ENCODE peak calls at places on chromosome 20, in five cellular contexts. Q, X, P, T and I are unnamed samples.

GRCh38 chr20:11980263-11980662 is 62.6 kb downstream of the BTBD3 start:
- DNase-seq in Q (no peak), X (no peak), P (no peak), T (no peak), I (no peak)

GRCh38 chr20:52001999-52002666 is 189.4 kb downstream of the ZFP64 start:
- DNase-seq in Q (no peak), X (no peak), P (no peak), T (no peak), I (no peak)

GRCh38 chr20:58150772-58151171 is 77.7 kb downstream of the ANKRD60 start:
- DNase-seq in Q (no peak), X (no peak), P (peak), T (no peak), I (peak)

GRCh38 chr20:11103866-11104265 is 430.1 kb upstream of the JAG1 start:
- DNase-seq in Q (no peak), X (no peak), P (no peak), T (no peak), I (no peak)

GRCh38 chr20:10076126-10077080 is 41.6 kb downstream of the ANKEF1 start:
- DNase-seq in Q (no peak), X (no peak), P (no peak), T (peak), I (peak)

GRCh38 chr20:50460608-50461268 is 49.4 kb upstream of the PTPN1 start:
- DNase-seq in Q (peak), X (peak), P (peak), T (peak), I (peak)

GRCh38 chr20:50152394-50153152 is 950 bp downstream of the PEDS1 start:
- DNase-seq in Q (peak), X (no peak), P (peak), T (no peak), I (no peak)

GRCh38 chr20:50607850-50608749 is 83.2 kb downstream of the RIPOR3 start:
- DNase-seq in Q (no peak), X (no peak), P (no peak), T (no peak), I (no peak)

GRCh38 chr20:8309638-8310037 is 177.6 kb downstream of the PLCB1 start:
- DNase-seq in Q (peak), X (no peak), P (no peak), T (no peak), I (no peak)

GRCh38 chr20:53387983-53388675 is 205.5 kb downstream of the ZNF217 start:
- DNase-seq in Q (no peak), X (no peak), P (no peak), T (no peak), I (no peak)

GRCh38 chr20:25389858-25390537 is 637 bp downstream of the ABHD12 start:
- DNase-seq in Q (peak), X (no peak), P (peak), T (peak), I (peak)

GRCh38 chr20:38173237-38174156 is 8.4 kb upstream of the TGM2 start:
- DNase-seq in Q (peak), X (no peak), P (no peak), T (peak), I (no peak)

GRCh38 chr20:38172344-38172743 is 7.3 kb upstream of the TGM2 start:
- DNase-seq in Q (no peak), X (no peak), P (no peak), T (no peak), I (no peak)

GRCh38 chr20:38178065-38178471 is 13.0 kb upstream of the TGM2 start:
- DNase-seq in Q (no peak), X (no peak), P (no peak), T (no peak), I (no peak)

GRCh38 chr20:38177201-38177600 is 12.1 kb upstream of the TGM2 start:
- DNase-seq in Q (no peak), X (no peak), P (no peak), T (no peak), I (no peak)

DNA sequence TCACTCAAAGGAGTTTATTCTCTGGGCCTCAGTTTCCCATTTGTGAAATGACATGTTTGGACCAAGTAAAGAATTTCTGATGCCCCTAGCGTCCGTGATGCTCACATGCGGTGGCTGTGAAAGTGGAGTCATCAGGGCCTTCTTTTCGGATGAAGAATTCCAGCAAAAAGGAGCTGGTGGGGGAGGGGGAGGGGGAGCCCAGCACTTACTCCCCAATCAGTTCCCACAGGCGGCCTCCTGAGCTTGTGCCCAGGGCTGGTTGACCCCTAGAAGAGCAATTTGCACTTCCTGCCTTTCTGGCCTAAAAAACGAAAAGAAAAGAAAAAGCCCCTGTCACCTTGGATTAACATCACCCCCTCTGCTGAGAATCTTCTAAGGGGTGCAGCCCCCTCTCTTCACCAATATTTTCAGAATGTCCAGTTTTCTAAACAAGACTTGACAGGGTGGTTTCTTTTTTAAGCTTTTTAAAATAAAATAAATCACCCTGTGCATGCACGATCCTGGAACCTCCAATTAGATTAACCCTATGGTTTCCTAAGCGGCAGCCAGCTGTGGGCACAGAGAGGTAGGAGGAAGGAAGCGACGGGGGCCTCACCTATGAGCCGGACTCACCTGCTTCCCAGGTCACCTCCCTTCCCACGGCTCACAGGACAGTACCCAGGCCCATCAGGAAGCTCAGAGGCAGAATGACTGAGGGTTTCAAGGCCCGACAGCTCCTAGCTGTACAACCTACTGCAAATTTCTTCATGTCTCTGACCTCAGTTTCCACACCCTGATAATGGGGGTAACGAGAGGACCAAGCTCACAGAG is 10.4 kb upstream of the TGM2 start:
- DNase-seq in Q (no peak), X (no peak), P (no peak), T (no peak), I (no peak)
- TF ChIP-seq CTCF in Q (no peak), X (no peak), P (no peak), T (no peak), I (no peak)

GRCh38 chr20:47212606-47213207 is 143.8 kb downstream of the ZMYND8 start:
- DNase-seq in Q (no peak), X (no peak), P (no peak), T (no peak), I (no peak)

GRCh38 chr20:47216819-47217410 is 139.6 kb downstream of the ZMYND8 start:
- DNase-seq in Q (no peak), X (no peak), P (no peak), T (no peak), I (no peak)

GRCh38 chr20:47217482-47218446 is 138.7 kb downstream of the ZMYND8 start:
- DNase-seq in Q (no peak), X (no peak), P (no peak), T (no peak), I (no peak)

GRCh38 chr20:47213960-47214359 is 142.5 kb downstream of the ZMYND8 start:
- DNase-seq in Q (no peak), X (no peak), P (no peak), T (no peak), I (no peak)

GRCh38 chr20:47215653-47216397 is 140.7 kb downstream of the ZMYND8 start:
- DNase-seq in Q (no peak), X (no peak), P (no peak), T (no peak), I (no peak)
- TF ChIP-seq POLR2AphosphoS5 in Q (no peak), X (no peak), P (no peak), T (no peak), I (no peak)

DNA sequence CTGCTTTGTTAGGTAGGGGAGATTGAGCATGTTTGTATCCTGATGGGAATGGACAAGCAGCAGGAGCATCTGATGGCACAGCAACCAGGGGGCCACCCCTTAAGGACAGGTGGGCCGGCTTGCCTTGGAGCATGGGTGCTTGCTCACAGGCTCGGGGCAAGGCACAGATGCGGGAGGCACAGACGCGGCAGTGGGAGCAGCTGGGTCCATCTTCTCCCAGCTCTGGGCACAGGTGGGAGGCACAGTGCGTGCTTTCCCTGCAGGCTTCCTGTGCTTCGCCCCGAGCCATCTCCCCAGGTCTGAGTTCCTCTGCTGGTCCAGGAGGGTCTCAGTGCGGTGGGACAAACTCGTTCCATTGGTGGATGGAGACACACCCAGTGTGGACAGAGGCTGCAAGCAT is 73.6 kb upstream of the BHLHE23 start:
- DNase-seq in Q (no peak), X (no peak), P (no peak), T (no peak), I (no peak)
- TF ChIP-seq CTCF in Q (no peak), X (no peak), P (no peak), T (no peak), I (no peak)

GRCh38 chr20:18272451-18272850 is 15.9 kb upstream of the ZNF133 start:
- DNase-seq in Q (no peak), X (no peak), P (no peak), T (no peak), I (no peak)

GRCh38 chr20:18266282-18266681 is 22.0 kb upstream of the ZNF133 start:
- DNase-seq in Q (no peak), X (no peak), P (no peak), T (no peak), I (no peak)

GRCh38 chr20:18273738-18274137 is 14.6 kb upstream of the ZNF133 start:
- DNase-seq in Q (no peak), X (no peak), P (no peak), T (no peak), I (no peak)

GRCh38 chr20:18267815-18268214 is 20.5 kb upstream of the ZNF133 start:
- DNase-seq in Q (no peak), X (no peak), P (no peak), T (no peak), I (no peak)

GRCh38 chr20:18271160-18271559 is 17.2 kb upstream of the ZNF133 start:
- DNase-seq in Q (no peak), X (no peak), P (no peak), T (no peak), I (no peak)
- TF ChIP-seq POLR2AphosphoS5 in Q (no peak), X (no peak), P (no peak), T (no peak), I (no peak)

DNA sequence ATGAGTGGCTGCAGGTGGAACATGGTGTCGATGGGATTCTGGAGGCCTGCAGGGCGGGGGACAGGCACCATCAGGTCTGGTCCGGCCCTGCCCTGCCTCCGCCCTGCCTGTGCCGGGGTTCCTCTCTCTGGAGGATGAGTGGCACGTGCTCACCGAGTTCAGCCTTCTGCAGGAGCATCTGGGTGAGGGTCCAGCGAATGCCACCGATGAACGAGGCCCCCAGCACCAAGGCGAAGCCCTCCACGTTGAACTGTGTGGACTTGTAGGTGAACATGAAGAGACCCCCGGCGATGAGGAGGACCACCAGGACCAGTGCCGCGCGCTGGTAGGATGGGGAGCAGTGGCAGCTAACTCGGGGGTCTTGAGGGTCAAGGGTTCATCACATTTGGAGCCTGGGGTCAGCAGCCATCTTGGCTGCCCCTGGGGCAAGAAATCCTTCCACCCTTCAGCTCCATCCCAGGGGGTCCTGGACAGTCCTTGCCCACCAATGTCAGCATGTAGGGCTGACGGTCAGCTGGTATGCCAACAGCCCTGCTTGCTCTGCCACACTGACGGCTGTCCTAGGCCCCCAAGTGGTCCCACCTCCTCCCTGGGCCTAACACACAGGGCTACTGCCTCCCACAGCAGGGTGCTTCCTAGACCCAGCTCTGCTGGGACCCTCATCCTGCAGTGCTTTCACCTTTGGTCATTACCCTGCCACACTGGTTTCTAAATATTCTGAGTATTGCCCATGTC is 46.8 kb upstream of the CDH22 start:
- DNase-seq in Q (no peak), X (no peak), P (no peak), T (no peak), I (no peak)
- TF ChIP-seq CTCF in Q (no peak), X (no peak), P (no peak), T (no peak), I (no peak)

GRCh38 chr20:44014807-44015732 is 100.4 kb downstream of the TOX2 start:
- DNase-seq in Q (no peak), X (no peak), P (no peak), T (no peak), I (no peak)
- TF ChIP-seq POLR2AphosphoS5 in Q (no peak), X (no peak), P (no peak), T (no peak), I (peak)